ENCODE peak calls at places on chromosomes 13 and 19, in nine cellular contexts. One of them, this sample, is unnamed.

GRCh38 chr13:21138561-21138960 is 37.8 kb downstream of the SKA3 start:
- DNase-seq in lung: no peak
- DNase-seq in Peyer's patch: no peak
- DNase-seq in fibroblast of pulmonary artery: peak; percentile 40
- DNase-seq in Caco-2: no peak
- DNase-seq in heart right ventricle: no peak
- DNase-seq in HFF-Myc: no peak
- DNase-seq in left lung: no peak
- DNase-seq in GM06990: no peak
- DNase-seq in this sample: no peak

GRCh38 chr19:53634768-53635167 is 3.0 kb downstream of the DPRX start:
- DNase-seq in lung: no peak
- DNase-seq in Peyer's patch: no peak
- DNase-seq in Caco-2: no peak
- DNase-seq in left lung: no peak
- DNase-seq in heart right ventricle: no peak
- DNase-seq in HFF-Myc: no peak
- DNase-seq in GM06990: no peak
- DNase-seq in fibroblast of pulmonary artery: no peak
- DNase-seq in this sample: no peak

GRCh38 chr13:64007334-64007733 is 2591.7 kb upstream of the PCDH20 start:
- DNase-seq in Caco-2: no peak
- DNase-seq in heart right ventricle: no peak
- DNase-seq in lung: no peak
- DNase-seq in left lung: no peak
- DNase-seq in fibroblast of pulmonary artery: peak; percentile 14
- DNase-seq in HFF-Myc: no peak
- DNase-seq in Peyer's patch: no peak
- DNase-seq in GM06990: no peak
- DNase-seq in this sample: no peak

GRCh38 chr19:41541990-41542584 is 33.9 kb upstream of the CEACAM21 start:
- DNase-seq in heart right ventricle: peak; percentile 53
- DNase-seq in Caco-2: peak; percentile 44
- DNase-seq in GM06990: no peak
- DNase-seq in HFF-Myc: no peak
- DNase-seq in Peyer's patch: peak; percentile 91
- DNase-seq in left lung: peak; percentile 89
- DNase-seq in fibroblast of pulmonary artery: peak; percentile 49
- DNase-seq in lung: peak; percentile 68
- DNase-seq in this sample: peak; percentile 6

GRCh38 chr13:39881887-39882286 is 226.4 kb downstream of the COG6 start:
- DNase-seq in fibroblast of pulmonary artery: peak; percentile 32
- DNase-seq in left lung: no peak
- DNase-seq in GM06990: no peak
- DNase-seq in HFF-Myc: no peak
- DNase-seq in heart right ventricle: no peak
- DNase-seq in Peyer's patch: no peak
- DNase-seq in lung: no peak
- DNase-seq in Caco-2: no peak
- DNase-seq in this sample: no peak

GRCh38 chr13:92657565-92657964 is 569.0 kb upstream of the GPC6 start:
- DNase-seq in heart right ventricle: no peak
- DNase-seq in HFF-Myc: no peak
- DNase-seq in lung: no peak
- DNase-seq in fibroblast of pulmonary artery: peak; percentile 66
- DNase-seq in GM06990: no peak
- DNase-seq in Peyer's patch: no peak
- DNase-seq in left lung: no peak
- DNase-seq in Caco-2: no peak
- DNase-seq in this sample: peak; percentile 42

GRCh38 chr13:76522083-76522755 is 364.0 kb downstream of the KCTD12 start:
- DNase-seq in GM06990: no peak
- DNase-seq in Caco-2: peak; percentile 43
- DNase-seq in left lung: no peak
- DNase-seq in lung: no peak
- DNase-seq in HFF-Myc: peak; percentile 86
- DNase-seq in heart right ventricle: no peak
- DNase-seq in Peyer's patch: no peak
- DNase-seq in fibroblast of pulmonary artery: peak; percentile 43
- DNase-seq in this sample: no peak

GRCh38 chr13:47519626-47520025 is 481.4 kb downstream of the SUCLA2 start:
- DNase-seq in GM06990: no peak
- DNase-seq in Caco-2: no peak
- DNase-seq in heart right ventricle: no peak
- DNase-seq in fibroblast of pulmonary artery: no peak
- DNase-seq in HFF-Myc: no peak
- DNase-seq in lung: no peak
- DNase-seq in Peyer's patch: no peak
- DNase-seq in left lung: no peak
- DNase-seq in this sample: no peak

GRCh38 chr13:113034451-113035208 is 65.6 kb downstream of the MCF2L start:
- DNase-seq in Peyer's patch: peak; percentile 57
- DNase-seq in HFF-Myc: peak; percentile 10
- DNase-seq in fibroblast of pulmonary artery: peak; percentile 70
- DNase-seq in GM06990: no peak
- DNase-seq in left lung: peak; percentile 51
- DNase-seq in Caco-2: no peak
- DNase-seq in lung: peak; percentile 46
- DNase-seq in heart right ventricle: peak; percentile 32
- DNase-seq in this sample: peak; percentile 47

GRCh38 chr13:111325146-111325890 is 4.9 kb downstream of the TEX29 start:
- DNase-seq in Caco-2: no peak
- DNase-seq in lung: no peak
- DNase-seq in GM06990: no peak
- DNase-seq in left lung: peak; percentile 65
- DNase-seq in fibroblast of pulmonary artery: no peak
- DNase-seq in Peyer's patch: peak; percentile 36
- DNase-seq in heart right ventricle: no peak
- DNase-seq in HFF-Myc: no peak
- DNase-seq in this sample: no peak

GRCh38 chr19:35363001-35363590 is 4.8 kb downstream of the FFAR3 start:
- DNase-seq in heart right ventricle: no peak
- DNase-seq in lung: no peak
- DNase-seq in Peyer's patch: no peak
- DNase-seq in GM06990: no peak
- DNase-seq in left lung: no peak
- DNase-seq in fibroblast of pulmonary artery: no peak
- DNase-seq in Caco-2: no peak
- DNase-seq in HFF-Myc: no peak
- DNase-seq in this sample: no peak

GRCh38 chr19:8575467-8575997 is 1.7 kb downstream of the MYO1F start:
- DNase-seq in Caco-2: no peak
- DNase-seq in HFF-Myc: no peak
- DNase-seq in left lung: no peak
- DNase-seq in heart right ventricle: no peak
- DNase-seq in lung: no peak
- DNase-seq in fibroblast of pulmonary artery: peak; percentile 40
- DNase-seq in GM06990: no peak
- DNase-seq in Peyer's patch: peak; percentile 72
- DNase-seq in this sample: peak; percentile 55

GRCh38 chr13:52446265-52446664 is 4.2 kb downstream of the VPS36 start:
- DNase-seq in GM06990: no peak
- DNase-seq in fibroblast of pulmonary artery: no peak
- DNase-seq in Peyer's patch: no peak
- DNase-seq in Caco-2: no peak
- DNase-seq in HFF-Myc: no peak
- DNase-seq in lung: no peak
- DNase-seq in heart right ventricle: no peak
- DNase-seq in left lung: no peak
- DNase-seq in this sample: no peak

GRCh38 chr19:15216363-15216762 is 15.6 kb upstream of the NOTCH3 start:
- DNase-seq in GM06990: no peak
- DNase-seq in Caco-2: peak; percentile 81
- DNase-seq in fibroblast of pulmonary artery: no peak
- DNase-seq in left lung: no peak
- DNase-seq in HFF-Myc: no peak
- DNase-seq in lung: no peak
- DNase-seq in Peyer's patch: no peak
- DNase-seq in heart right ventricle: no peak
- DNase-seq in this sample: no peak

GRCh38 chr19:2461751-2462634 is 5.2 kb upstream of the LMNB2 start:
- DNase-seq in GM06990: peak; percentile 80
- DNase-seq in lung: peak; percentile 57
- DNase-seq in Caco-2: no peak
- DNase-seq in heart right ventricle: peak; percentile 68
- DNase-seq in Peyer's patch: peak; percentile 57
- DNase-seq in left lung: peak; percentile 87
- DNase-seq in HFF-Myc: no peak
- DNase-seq in fibroblast of pulmonary artery: peak; percentile 55
- DNase-seq in this sample: peak; percentile 78

GRCh38 chr19:47013041-47013517 is 6.6 kb upstream of the NPAS1 start:
- DNase-seq in left lung: peak; percentile 97
- DNase-seq in fibroblast of pulmonary artery: peak; percentile 73
- DNase-seq in Peyer's patch: peak; percentile 87
- DNase-seq in GM06990: peak; percentile 48
- DNase-seq in heart right ventricle: peak; percentile 87
- DNase-seq in Caco-2: peak; percentile 82
- DNase-seq in lung: peak; percentile 80
- DNase-seq in HFF-Myc: no peak
- DNase-seq in this sample: peak; percentile 58

GRCh38 chr13:79898202-79898826 is 417.4 kb downstream of the NDFIP2 start:
- DNase-seq in left lung: no peak
- DNase-seq in fibroblast of pulmonary artery: no peak
- DNase-seq in Peyer's patch: no peak
- DNase-seq in heart right ventricle: no peak
- DNase-seq in lung: no peak
- DNase-seq in Caco-2: no peak
- DNase-seq in HFF-Myc: no peak
- DNase-seq in GM06990: no peak
- DNase-seq in this sample: no peak

GRCh38 chr13:79898996-79899395 is 418.0 kb downstream of the NDFIP2 start:
- DNase-seq in left lung: no peak
- DNase-seq in Caco-2: no peak
- DNase-seq in heart right ventricle: no peak
- DNase-seq in lung: no peak
- DNase-seq in HFF-Myc: no peak
- DNase-seq in Peyer's patch: no peak
- DNase-seq in GM06990: no peak
- DNase-seq in fibroblast of pulmonary artery: no peak
- DNase-seq in this sample: no peak

GRCh38 chr13:79900356-79900755 is 419.4 kb downstream of the NDFIP2 start:
- DNase-seq in left lung: no peak
- DNase-seq in heart right ventricle: no peak
- DNase-seq in fibroblast of pulmonary artery: no peak
- DNase-seq in Caco-2: no peak
- DNase-seq in GM06990: no peak
- DNase-seq in lung: no peak
- DNase-seq in HFF-Myc: no peak
- DNase-seq in Peyer's patch: no peak
- DNase-seq in this sample: no peak

GRCh38 chr13:79904581-79904980 is 423.6 kb downstream of the NDFIP2 start:
- DNase-seq in Caco-2: no peak
- DNase-seq in fibroblast of pulmonary artery: no peak
- DNase-seq in lung: no peak
- DNase-seq in left lung: no peak
- DNase-seq in GM06990: no peak
- DNase-seq in Peyer's patch: no peak
- DNase-seq in heart right ventricle: no peak
- DNase-seq in HFF-Myc: no peak
- DNase-seq in this sample: no peak

DNA sequence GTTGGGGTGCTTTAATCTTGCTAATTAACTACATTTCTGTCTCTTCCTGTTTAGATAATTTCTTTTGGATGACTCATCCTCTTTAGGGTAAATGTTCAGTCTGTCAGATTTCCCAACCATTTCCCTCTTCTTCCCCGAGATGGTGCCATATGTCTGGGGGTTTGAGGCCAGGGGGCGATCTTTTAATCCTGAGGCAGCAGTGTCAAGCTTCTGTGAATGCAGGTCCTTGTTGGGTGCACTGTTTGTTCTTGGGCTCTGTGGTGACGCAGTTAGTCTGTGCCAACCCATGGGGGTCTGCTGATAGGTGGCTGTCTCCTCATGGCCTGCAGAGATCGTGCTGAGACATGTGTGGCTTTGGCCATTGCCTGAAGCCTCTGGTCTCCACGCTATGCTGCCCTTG is 420.4 kb downstream of the NDFIP2 start:
- DNase-seq in HFF-Myc: no peak
- DNase-seq in heart right ventricle: no peak
- DNase-seq in left lung: peak; percentile 10
- DNase-seq in fibroblast of pulmonary artery: peak; percentile 40
- DNase-seq in Peyer's patch: peak; percentile 40
- DNase-seq in GM06990: no peak
- DNase-seq in lung: no peak
- DNase-seq in Caco-2: no peak
- DNase-seq in this sample: no peak
- TF ChIP-seq CTCF in HFF-Myc: no peak
- TF ChIP-seq CTCF in heart right ventricle: no peak
- TF ChIP-seq CTCF in left lung: no peak
- TF ChIP-seq CTCF in fibroblast of pulmonary artery: no peak
- TF ChIP-seq CTCF in Peyer's patch: no peak
- TF ChIP-seq CTCF in GM06990: no peak
- TF ChIP-seq CTCF in lung: no peak
- TF ChIP-seq CTCF in Caco-2: no peak
- TF ChIP-seq CTCF in this sample: no peak

GRCh38 chr13:99797716-99798115 is 173.9 kb downstream of the ZIC5 start:
- DNase-seq in lung: no peak
- DNase-seq in fibroblast of pulmonary artery: no peak
- DNase-seq in Peyer's patch: no peak
- DNase-seq in GM06990: no peak
- DNase-seq in HFF-Myc: no peak
- DNase-seq in heart right ventricle: no peak
- DNase-seq in left lung: no peak
- DNase-seq in Caco-2: no peak
- DNase-seq in this sample: no peak
- H3K4me3 ChIP-seq in lung: no peak overlapping the region
- H3K4me3 ChIP-seq in fibroblast of pulmonary artery: no peak overlapping the region
- H3K4me3 ChIP-seq in Peyer's patch: no peak overlapping the region
- H3K4me3 ChIP-seq in GM06990: no peak overlapping the region
- H3K4me3 ChIP-seq in HFF-Myc: no peak overlapping the region
- H3K4me3 ChIP-seq in heart right ventricle: no peak overlapping the region
- H3K4me3 ChIP-seq in left lung: no peak overlapping the region
- H3K4me3 ChIP-seq in Caco-2: no peak overlapping the region
- H3K4me3 ChIP-seq in this sample: no peak overlapping the region

DNA sequence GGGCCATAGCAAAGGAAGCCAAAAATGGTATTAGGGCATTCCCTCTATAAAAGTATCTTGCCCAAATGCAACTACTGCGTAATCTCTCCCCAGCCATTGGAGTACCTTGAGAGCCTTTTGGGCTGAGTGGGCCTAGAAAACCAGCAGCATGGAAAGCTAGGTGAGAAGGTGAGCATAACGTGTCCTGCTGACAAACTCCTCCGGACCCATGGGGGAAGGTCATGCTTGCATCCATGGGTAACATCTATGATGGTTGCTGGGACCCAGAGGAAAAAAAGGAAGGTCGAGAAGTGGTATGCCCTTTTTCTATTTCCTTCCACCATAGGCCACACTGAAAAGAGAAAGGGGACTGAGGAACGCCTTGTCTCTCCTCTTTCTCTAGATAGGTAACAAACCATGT is 57.4 kb downstream of the ZNF728 start:
- DNase-seq in heart right ventricle: no peak
- DNase-seq in lung: no peak
- DNase-seq in HFF-Myc: no peak
- DNase-seq in GM06990: no peak
- DNase-seq in Caco-2: no peak
- DNase-seq in fibroblast of pulmonary artery: peak; percentile 24
- DNase-seq in left lung: no peak
- DNase-seq in Peyer's patch: no peak
- DNase-seq in this sample: peak; percentile 16
- TF ChIP-seq CTCF in heart right ventricle: no peak
- TF ChIP-seq CTCF in lung: no peak
- TF ChIP-seq CTCF in HFF-Myc: no peak
- TF ChIP-seq CTCF in GM06990: no peak
- TF ChIP-seq CTCF in Caco-2: no peak
- TF ChIP-seq CTCF in fibroblast of pulmonary artery: no peak
- TF ChIP-seq CTCF in left lung: no peak
- TF ChIP-seq CTCF in Peyer's patch: no peak
- TF ChIP-seq CTCF in this sample: no peak

GRCh38 chr19:45499196-45500180 is 1.2 kb downstream of the PPM1N start:
- DNase-seq in GM06990: peak; percentile 84
- DNase-seq in lung: peak; percentile 41
- DNase-seq in heart right ventricle: peak; percentile 45
- DNase-seq in Peyer's patch: peak; percentile 83
- DNase-seq in fibroblast of pulmonary artery: no peak
- DNase-seq in HFF-Myc: no peak
- DNase-seq in left lung: peak; percentile 91
- DNase-seq in Caco-2: peak; percentile 87
- DNase-seq in this sample: no peak
- H3K4me3 ChIP-seq in GM06990: no peak overlapping the region
- H3K4me3 ChIP-seq in lung: no peak overlapping the region
- H3K4me3 ChIP-seq in heart right ventricle: peak overlapping the region; percentile 14
- H3K4me3 ChIP-seq in Peyer's patch: peak overlapping the region; percentile 45
- H3K4me3 ChIP-seq in fibroblast of pulmonary artery: no peak overlapping the region
- H3K4me3 ChIP-seq in HFF-Myc: peak overlapping the region; percentile 38
- H3K4me3 ChIP-seq in left lung: no peak overlapping the region
- H3K4me3 ChIP-seq in Caco-2: peak overlapping the region; percentile 37
- H3K4me3 ChIP-seq in this sample: no peak overlapping the region